ENCODE peak calls at places on chromosomes 2 and 18, in five cellular contexts. One of them, this sample, is unnamed.

GRCh38 chr2:238700122-238700457 is 147.8 kb upstream of the TWIST2 start:
- DNase-seq in IMR-90: peak; percentile 64
- DNase-seq in mesendoderm: no peak
- DNase-seq in neuronal stem cell: no peak
- DNase-seq in H9: no peak
- DNase-seq in this sample: peak; percentile 51

GRCh38 chr18:8121942-8122480 is 487.2 kb upstream of the RAB12 start:
- DNase-seq in neuronal stem cell: no peak
- DNase-seq in mesendoderm: peak; percentile 87
- DNase-seq in IMR-90: peak; percentile 94
- DNase-seq in H9: no peak
- DNase-seq in this sample: peak; percentile 54

GRCh38 chr2:112516801-112517200 is 25.5 kb upstream of the POLR1B start:
- DNase-seq in IMR-90: no peak
- DNase-seq in neuronal stem cell: no peak
- DNase-seq in H9: no peak
- DNase-seq in mesendoderm: no peak
- DNase-seq in this sample: no peak

GRCh38 chr2:48531141-48531648 is 1.2 kb downstream of the STON1 start:
- DNase-seq in mesendoderm: peak; percentile 73
- DNase-seq in neuronal stem cell: peak; percentile 42
- DNase-seq in IMR-90: peak; percentile 68
- DNase-seq in H9: no peak
- DNase-seq in this sample: peak; percentile 99

GRCh38 chr2:61229936-61230335 is 67.9 kb downstream of the C2orf74 start:
- DNase-seq in mesendoderm: no peak
- DNase-seq in neuronal stem cell: no peak
- DNase-seq in IMR-90: peak; percentile 48
- DNase-seq in H9: no peak
- DNase-seq in this sample: no peak

GRCh38 chr2:44550571-44550970 is 188.8 kb downstream of the CAMKMT start:
- DNase-seq in mesendoderm: no peak
- DNase-seq in neuronal stem cell: no peak
- DNase-seq in IMR-90: no peak
- DNase-seq in H9: no peak
- DNase-seq in this sample: no peak

GRCh38 chr2:17135619-17136018 is 382.6 kb downstream of the RAD51AP2 start:
- DNase-seq in mesendoderm: no peak
- DNase-seq in neuronal stem cell: no peak
- DNase-seq in H9: no peak
- DNase-seq in IMR-90: no peak
- DNase-seq in this sample: no peak

GRCh38 chr2:233124449-233125080 is 64.4 kb downstream of the INPP5D start:
- DNase-seq in H9: no peak
- DNase-seq in IMR-90: no peak
- DNase-seq in mesendoderm: no peak
- DNase-seq in neuronal stem cell: no peak
- DNase-seq in this sample: no peak

GRCh38 chr2:240816584-240817495 is 3.2 kb downstream of the KIF1A start:
- DNase-seq in H9: peak; percentile 24
- DNase-seq in neuronal stem cell: no peak
- DNase-seq in mesendoderm: no peak
- DNase-seq in IMR-90: no peak
- DNase-seq in this sample: no peak

GRCh38 chr2:119491776-119492525 is 32.3 kb downstream of the SCTR start:
- DNase-seq in neuronal stem cell: no peak
- DNase-seq in H9: no peak
- DNase-seq in IMR-90: peak; percentile 71
- DNase-seq in mesendoderm: peak; percentile 95
- DNase-seq in this sample: peak; percentile 57

GRCh38 chr2:209556354-209556961 is 132.6 kb downstream of the MAP2 start:
- DNase-seq in neuronal stem cell: no peak
- DNase-seq in IMR-90: peak; percentile 59
- DNase-seq in H9: no peak
- DNase-seq in mesendoderm: peak; percentile 27
- DNase-seq in this sample: peak; percentile 28

GRCh38 chr18:22489694-22490093 is 72.0 kb upstream of the CTAGE1 start:
- DNase-seq in neuronal stem cell: no peak
- DNase-seq in H9: no peak
- DNase-seq in IMR-90: peak; percentile 46
- DNase-seq in mesendoderm: peak; percentile 36
- DNase-seq in this sample: peak; percentile 7

GRCh38 chr18:74654637-74655036 is 57.0 kb downstream of the ZNF407 start:
- DNase-seq in H9: no peak
- DNase-seq in mesendoderm: no peak
- DNase-seq in IMR-90: peak; percentile 66
- DNase-seq in neuronal stem cell: no peak
- DNase-seq in this sample: peak; percentile 13

GRCh38 chr2:2793925-2794324 is 462.9 kb upstream of the MYT1L start:
- DNase-seq in H9: no peak
- DNase-seq in IMR-90: no peak
- DNase-seq in neuronal stem cell: no peak
- DNase-seq in mesendoderm: no peak
- DNase-seq in this sample: no peak

GRCh38 chr18:65934874-65935273 is 184.1 kb downstream of the CDH7 start:
- DNase-seq in H9: no peak
- DNase-seq in neuronal stem cell: no peak
- DNase-seq in IMR-90: no peak
- DNase-seq in mesendoderm: no peak
- DNase-seq in this sample: no peak

GRCh38 chr2:200749631-200750322 is 61.9 kb upstream of the BZW1 start:
- DNase-seq in H9: no peak
- DNase-seq in neuronal stem cell: no peak
- DNase-seq in IMR-90: peak; percentile 27
- DNase-seq in mesendoderm: no peak
- DNase-seq in this sample: no peak

GRCh38 chr2:200750323-200750910 is 61.3 kb upstream of the BZW1 start:
- DNase-seq in H9: no peak
- DNase-seq in mesendoderm: peak; percentile 73
- DNase-seq in IMR-90: no peak
- DNase-seq in neuronal stem cell: no peak
- DNase-seq in this sample: no peak

GRCh38 chr2:200747668-200748618 is 63.8 kb upstream of the BZW1 start:
- DNase-seq in neuronal stem cell: no peak
- DNase-seq in IMR-90: peak; percentile 97
- DNase-seq in mesendoderm: no peak
- DNase-seq in H9: no peak
- DNase-seq in this sample: peak; percentile 62

GRCh38 chr2:200746301-200746700 is 65.4 kb upstream of the BZW1 start:
- DNase-seq in IMR-90: no peak
- DNase-seq in H9: no peak
- DNase-seq in neuronal stem cell: no peak
- DNase-seq in mesendoderm: peak; percentile 21
- DNase-seq in this sample: no peak

DNA sequence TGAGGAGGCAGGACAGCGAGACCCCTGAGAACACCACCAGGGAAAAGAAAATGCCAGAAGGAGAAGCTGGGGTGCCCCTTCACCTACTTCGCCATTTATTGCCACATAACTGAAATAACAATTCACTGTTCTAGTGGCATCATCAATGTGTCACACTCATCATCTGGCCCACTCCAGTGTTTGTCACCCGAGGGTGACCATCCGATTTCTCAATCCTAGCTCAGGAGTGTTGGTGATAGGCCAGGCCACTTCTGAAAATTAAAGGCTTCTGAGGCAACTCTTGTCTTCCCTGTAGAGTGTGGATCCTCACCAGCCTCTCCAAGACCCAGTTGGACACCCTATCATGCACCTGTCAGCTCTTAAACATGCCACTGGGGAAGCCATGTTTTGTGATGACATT is 62.9 kb upstream of the BZW1 start:
- DNase-seq in H9: no peak
- DNase-seq in IMR-90: no peak
- DNase-seq in mesendoderm: no peak
- DNase-seq in neuronal stem cell: no peak
- DNase-seq in this sample: no peak
- H2BK120ac ChIP-seq in H9: no peak overlapping the region
- H2BK120ac ChIP-seq in IMR-90: peak overlapping the region; percentile 92
- H2BK120ac ChIP-seq in mesendoderm: no peak overlapping the region
- H2BK120ac ChIP-seq in neuronal stem cell: no peak overlapping the region
- H2BK120ac ChIP-seq in this sample: no peak overlapping the region

GRCh38 chr2:196171248-196171871 is at the start of gene STK17B:
- DNase-seq in neuronal stem cell: peak; percentile 93
- DNase-seq in IMR-90: peak; percentile 91
- DNase-seq in H9: peak; percentile 96
- DNase-seq in mesendoderm: peak; percentile 97
- DNase-seq in this sample: peak; percentile 94
- H2BK120ac ChIP-seq in neuronal stem cell: peak within 1 kb of the TSS; percentile 16
- H2BK120ac ChIP-seq in IMR-90: peak within 1 kb of the TSS; percentile 66
- H2BK120ac ChIP-seq in H9: no peak within 1 kb of the TSS
- H2BK120ac ChIP-seq in mesendoderm: peak within 1 kb of the TSS; percentile 17
- H2BK120ac ChIP-seq in this sample: peak within 1 kb of the TSS; percentile 91

GRCh38 chr18:5620284-5620683 is 76.5 kb upstream of the EPB41L3 start:
- DNase-seq in H9: no peak
- DNase-seq in IMR-90: peak; percentile 60
- DNase-seq in mesendoderm: no peak
- DNase-seq in neuronal stem cell: no peak
- DNase-seq in this sample: no peak

GRCh38 chr18:5622905-5623304 is 79.1 kb upstream of the EPB41L3 start:
- DNase-seq in H9: no peak
- DNase-seq in mesendoderm: no peak
- DNase-seq in neuronal stem cell: no peak
- DNase-seq in IMR-90: peak; percentile 74
- DNase-seq in this sample: no peak

GRCh38 chr18:5618037-5618688 is 74.4 kb upstream of the EPB41L3 start:
- DNase-seq in IMR-90: no peak
- DNase-seq in H9: no peak
- DNase-seq in neuronal stem cell: no peak
- DNase-seq in mesendoderm: no peak
- DNase-seq in this sample: no peak

GRCh38 chr18:5625076-5625475 is 81.3 kb upstream of the EPB41L3 start:
- DNase-seq in IMR-90: no peak
- DNase-seq in H9: peak; percentile 48
- DNase-seq in mesendoderm: peak; percentile 43
- DNase-seq in neuronal stem cell: no peak
- DNase-seq in this sample: no peak

GRCh38 chr18:5619381-5619780 is 75.6 kb upstream of the EPB41L3 start:
- DNase-seq in mesendoderm: no peak
- DNase-seq in H9: no peak
- DNase-seq in IMR-90: no peak
- DNase-seq in neuronal stem cell: no peak
- DNase-seq in this sample: no peak
- H2BK120ac ChIP-seq in mesendoderm: no peak overlapping the region
- H2BK120ac ChIP-seq in H9: no peak overlapping the region
- H2BK120ac ChIP-seq in IMR-90: no peak overlapping the region
- H2BK120ac ChIP-seq in neuronal stem cell: no peak overlapping the region
- H2BK120ac ChIP-seq in this sample: no peak overlapping the region

DNA sequence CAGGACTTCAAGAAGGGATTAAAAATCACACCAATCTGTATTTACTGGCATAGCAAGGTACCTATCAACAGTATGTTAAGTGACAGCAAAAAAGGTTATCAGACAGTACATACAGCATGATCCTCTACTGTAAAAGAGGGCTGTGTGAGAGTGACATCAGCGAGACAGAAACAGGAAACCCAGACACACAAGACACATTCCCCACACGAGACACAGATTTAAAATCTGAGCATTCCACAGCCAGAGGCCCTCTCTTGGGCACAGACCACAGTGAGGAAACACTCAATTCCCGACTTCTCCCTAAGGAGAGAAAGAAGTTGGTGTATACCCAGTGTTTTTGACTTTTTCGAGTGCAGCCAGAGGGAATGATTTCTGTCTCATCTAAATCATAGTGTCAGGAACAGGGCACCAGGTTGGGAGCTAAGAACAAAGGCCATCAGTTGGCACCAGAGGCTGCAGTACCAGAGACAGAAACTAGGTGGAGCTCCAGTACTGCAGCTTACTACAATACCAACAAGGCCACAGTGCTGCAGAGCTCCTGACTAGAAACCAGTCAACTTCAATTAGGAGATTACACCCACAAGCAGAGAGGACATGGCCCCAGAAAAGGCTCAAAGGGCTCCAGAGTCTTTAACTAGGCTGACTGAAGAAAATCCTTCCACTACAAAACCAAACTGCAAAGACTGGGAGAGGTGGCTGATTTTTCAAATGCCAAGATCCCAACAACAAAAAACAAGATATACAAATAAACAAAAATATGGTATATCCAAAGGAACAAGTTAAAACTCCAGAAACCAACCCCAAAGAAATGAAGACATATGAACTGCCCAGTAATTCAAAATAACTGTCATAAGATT is 41.0 kb downstream of the UNC50 start:
- DNase-seq in mesendoderm: peak; percentile 92
- DNase-seq in IMR-90: peak; percentile 71
- DNase-seq in H9: peak; percentile 87
- DNase-seq in neuronal stem cell: peak; percentile 81
- DNase-seq in this sample: peak; percentile 74
- H2BK120ac ChIP-seq in mesendoderm: no peak overlapping the region
- H2BK120ac ChIP-seq in IMR-90: no peak overlapping the region
- H2BK120ac ChIP-seq in H9: no peak overlapping the region
- H2BK120ac ChIP-seq in neuronal stem cell: no peak overlapping the region
- H2BK120ac ChIP-seq in this sample: no peak overlapping the region

DNA sequence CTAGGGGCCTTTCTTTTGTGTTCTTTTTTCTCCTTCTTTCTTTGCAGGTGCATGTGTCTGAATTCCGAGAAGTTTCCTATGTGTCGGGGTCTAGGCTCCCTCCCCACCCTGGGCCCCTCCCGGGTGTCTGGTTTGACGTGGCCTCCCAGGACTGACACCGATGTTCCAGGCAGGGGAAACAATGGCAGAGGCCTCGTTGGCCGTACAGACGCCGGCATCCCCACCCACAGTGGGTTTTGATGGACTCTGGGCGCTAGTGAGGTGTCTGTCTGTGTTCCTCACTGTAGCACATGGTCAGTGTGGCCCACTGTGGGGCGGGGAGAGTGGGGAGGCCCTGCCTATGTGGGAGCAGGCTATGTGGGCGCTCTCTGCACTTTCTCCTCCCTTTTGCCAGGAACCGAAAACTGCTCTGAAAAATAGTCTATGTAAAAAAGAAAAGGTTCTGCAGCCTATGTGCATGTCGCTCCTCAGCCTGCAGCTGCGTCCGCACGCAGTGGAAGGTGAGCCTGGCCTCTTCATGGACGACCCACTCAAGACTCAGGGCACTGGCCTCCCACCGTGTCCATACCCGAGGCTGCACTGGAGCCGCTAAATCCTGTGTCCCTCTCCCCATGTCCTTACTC is 90.9 kb upstream of the ASB18 start:
- DNase-seq in neuronal stem cell: no peak
- DNase-seq in IMR-90: no peak
- DNase-seq in mesendoderm: no peak
- DNase-seq in H9: peak; percentile 19
- DNase-seq in this sample: no peak
- H2BK120ac ChIP-seq in neuronal stem cell: no peak overlapping the region
- H2BK120ac ChIP-seq in IMR-90: no peak overlapping the region
- H2BK120ac ChIP-seq in mesendoderm: no peak overlapping the region
- H2BK120ac ChIP-seq in H9: no peak overlapping the region
- H2BK120ac ChIP-seq in this sample: no peak overlapping the region

DNA sequence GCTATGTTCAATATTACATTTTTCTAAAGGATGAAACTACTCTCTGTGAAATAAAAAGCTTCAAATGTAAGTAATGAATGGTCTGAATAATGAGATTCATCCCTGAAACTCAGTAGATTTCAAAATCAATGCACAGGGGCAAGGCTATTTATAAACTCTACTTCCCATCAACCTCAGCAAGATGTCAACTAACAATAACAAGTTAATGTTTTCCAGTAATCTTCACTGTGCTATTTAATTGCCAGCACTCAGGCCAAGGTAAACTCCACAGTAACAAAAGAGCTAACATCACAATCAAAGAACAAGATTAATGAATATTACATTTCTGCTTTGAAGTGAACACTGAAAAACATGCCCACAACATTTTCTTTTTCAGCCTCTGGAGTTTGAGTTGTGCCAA is 144.3 kb upstream of the ZFP36L2 start:
- DNase-seq in H9: no peak
- DNase-seq in neuronal stem cell: no peak
- DNase-seq in mesendoderm: no peak
- DNase-seq in IMR-90: no peak
- DNase-seq in this sample: peak; percentile 55
- H2BK120ac ChIP-seq in H9: no peak overlapping the region
- H2BK120ac ChIP-seq in neuronal stem cell: no peak overlapping the region
- H2BK120ac ChIP-seq in mesendoderm: no peak overlapping the region
- H2BK120ac ChIP-seq in IMR-90: no peak overlapping the region
- H2BK120ac ChIP-seq in this sample: no peak overlapping the region

This sample was measured in mesenchymal stem cell.